ENCODE peak calls at places on chromosomes 12 and 14, in six cellular contexts. V is left ventricle myocardium inferior, Y is HepG2, A is uterus, Q is breast epithelium, F is GM23338. J is an unnamed sample. For H3K4me1, the result is how much of the 10 kb centered on the place peaks cover.

GRCh38 chr14:68970096-68970612 is 8.9 kb downstream of the ACTN1 start:
- DNase-seq in V (no peak), Y (no peak), F (peak), A (peak), Q (no peak), J (no peak)

GRCh38 chr14:88421286-88421685 is 35.8 kb downstream of the SPATA7 start:
- DNase-seq in A (no peak), Y (no peak), F (no peak), V (no peak), Q (no peak), J (no peak)

GRCh38 chr14:100891051-100891450 is 12.5 kb downstream of the RTL1 start:
- DNase-seq in Q (no peak), Y (no peak), V (peak), F (no peak), A (peak), J (peak)

GRCh38 chr14:69152181-69152943 is 557 bp downstream of the DCAF5 start:
- DNase-seq in F (peak), Q (no peak), V (no peak), Y (peak), A (no peak), J (no peak)

GRCh38 chr14:22822619-22823551 is 6.8 kb upstream of the MRPL52 start:
- DNase-seq in A (peak), Q (peak), Y (peak), V (peak), F (peak), J (peak)

GRCh38 chr12:15563683-15564082 is 225.5 kb downstream of the EPS8 start:
- DNase-seq in A (peak), Y (no peak), V (no peak), Q (no peak), F (no peak), J (no peak)

GRCh38 chr12:108511633-108512540 is 3.2 kb upstream of the FICD start:
- DNase-seq in F (peak), A (peak), Y (peak), V (peak), Q (peak), J (peak)

GRCh38 chr12:25960176-25960575 is 1.7 kb downstream of the RASSF8 start:
- DNase-seq in Y (no peak), V (peak), F (peak), A (no peak), Q (no peak), J (no peak)

GRCh38 chr12:101038289-101038871 is 171.7 kb downstream of the SLC5A8 start:
- DNase-seq in V (no peak), A (no peak), Q (no peak), F (no peak), Y (no peak), J (no peak)

GRCh38 chr14:26255213-26255612 is 342.6 kb downstream of the NOVA1 start:
- DNase-seq in Y (no peak), Q (no peak), V (no peak), F (peak), A (peak), J (no peak)
- TF ChIP-seq CTCF in Y (no peak), Q (no peak), V (peak), F (peak), A (peak), J (no peak)

GRCh38 chr12:122882908-122883563 is 12.9 kb downstream of the VPS37B start:
- DNase-seq in A (no peak), V (no peak), Y (no peak), Q (peak), F (no peak), J (no peak)

GRCh38 chr12:122886161-122886560 is 9.8 kb downstream of the VPS37B start:
- DNase-seq in F (no peak), V (no peak), A (no peak), Y (no peak), Q (no peak), J (no peak)

GRCh38 chr12:122886851-122887816 is 8.8 kb downstream of the VPS37B start:
- DNase-seq in A (no peak), Q (no peak), V (no peak), Y (no peak), F (no peak), J (no peak)

GRCh38 chr12:122884860-122885259 is 11.1 kb downstream of the VPS37B start:
- DNase-seq in Y (no peak), Q (no peak), A (no peak), F (no peak), V (no peak), J (no peak)

GRCh38 chr12:122884091-122884826 is 11.7 kb downstream of the VPS37B start:
- DNase-seq in Y (no peak), Q (peak), V (no peak), A (no peak), F (no peak), J (no peak)
- H3K4me1 ChIP-seq in Y (half or more), Q (under half), V (half or more), A (under half), F (under half), J (half or more)

GRCh38 chr14:72619881-72620280 is 274.0 kb downstream of the DPF3 start:
- DNase-seq in F (no peak), Y (no peak), Q (no peak), A (no peak), V (no peak), J (no peak)
- TF ChIP-seq CTCF in F (no peak), Y (no peak), Q (no peak), A (no peak), V (no peak), J (no peak)

DNA sequence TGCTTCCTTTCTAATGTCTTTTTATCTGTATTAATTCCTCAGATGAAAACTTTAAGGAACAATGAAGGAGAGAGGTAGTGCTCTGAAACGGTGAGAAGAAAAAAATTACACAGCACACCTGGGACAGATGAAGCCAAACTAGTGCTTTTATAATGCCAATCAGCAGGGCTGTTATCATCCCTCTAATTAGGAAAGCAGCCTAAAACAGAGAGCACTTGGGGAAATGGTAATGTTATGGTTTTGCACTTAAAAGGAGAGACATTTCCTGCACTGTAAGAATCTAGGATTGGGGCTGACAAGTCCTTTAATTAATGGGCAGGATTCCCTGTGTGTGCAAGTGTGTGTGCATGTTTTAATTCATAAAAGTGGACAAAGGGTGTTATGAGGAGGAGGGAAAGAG is 4.8 kb upstream of the LMO3 start:
- DNase-seq in V (no peak), A (no peak), Q (no peak), Y (no peak), F (no peak), J (no peak)
- H3K4me1 ChIP-seq in V (under half), A (under half), Q (under half), Y (under half), F (half or more), J (under half)

GRCh38 chr14:52015411-52016030 is 26.2 kb downstream of the RTRAF start:
- DNase-seq in V (no peak), Y (peak), Q (no peak), F (peak), A (no peak), J (no peak)
- TF ChIP-seq CTCF in V (peak), Y (peak), Q (no peak), F (peak), A (peak), J (no peak)

DNA sequence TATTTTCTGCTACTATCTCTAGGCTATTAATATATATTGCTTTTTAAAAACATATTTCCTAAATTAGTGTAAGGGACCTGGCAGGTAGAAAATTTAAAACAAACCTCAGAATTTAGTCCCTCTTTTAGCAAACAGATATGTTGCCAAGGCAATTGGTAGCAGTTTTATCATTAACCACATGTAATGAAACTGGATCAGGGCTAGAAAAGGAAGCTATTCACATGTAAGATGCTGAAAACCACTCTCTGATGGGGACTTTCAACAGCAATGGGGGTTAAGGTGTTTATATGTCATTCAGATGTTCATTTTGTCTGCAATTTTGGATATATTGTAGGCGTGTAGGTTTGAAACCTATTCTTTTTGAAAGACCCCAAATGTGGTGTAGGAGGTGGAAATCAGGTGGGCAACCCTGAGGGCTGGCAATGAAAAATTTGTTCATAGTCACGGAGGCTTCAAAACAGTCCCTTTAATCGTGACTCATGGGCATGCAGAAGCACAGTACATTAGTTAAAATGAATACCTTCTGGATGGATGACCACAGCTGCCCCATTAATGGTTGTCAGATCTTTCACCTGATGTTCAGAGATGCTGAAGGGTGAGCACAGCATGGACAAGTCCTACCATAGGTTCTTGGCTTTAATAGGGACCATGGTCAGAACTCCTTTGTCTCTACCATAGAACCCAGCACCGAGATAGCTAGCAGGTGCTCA is 5.9 kb upstream of the PKP2 start:
- DNase-seq in Y (no peak), F (no peak), V (no peak), A (no peak), Q (no peak), J (no peak)
- H3K4me1 ChIP-seq in Y (half or more), F (under half), V (under half), A (under half), Q (under half), J (under half)

J was measured in psoas muscle.